ENCODE peak calls at places on chromosomes 2 and 18, in four cellular contexts. T is GM12878, U is K562, R is HepG2. H is an unnamed sample.

GRCh38 chr18:56559044-56559443 is 79.3 kb downstream of the TXNL1 start:
- DNase-seq in U (no peak), T (no peak), R (no peak), H (no peak)

GRCh38 chr2:20877944-20878343 is 55.0 kb upstream of the LDAH start:
- DNase-seq in T (no peak), R (no peak), U (no peak), H (no peak)

GRCh38 chr2:128577141-128577930 is 258.7 kb upstream of the HS6ST1 start:
- DNase-seq in R (no peak), T (no peak), U (no peak), H (no peak)

GRCh38 chr2:239019193-239019581 is 171.3 kb downstream of the TWIST2 start:
- DNase-seq in U (no peak), T (no peak), R (no peak), H (no peak)

GRCh38 chr2:71780162-71780561 is 326.8 kb downstream of the DYSF start:
- DNase-seq in U (no peak), R (no peak), T (no peak), H (no peak)

GRCh38 chr2:28338046-28338753 is 54.5 kb upstream of the FOSL2 start:
- DNase-seq in T (no peak), U (no peak), R (no peak), H (no peak)

GRCh38 chr2:128293870-128294455 is 24.7 kb downstream of the HS6ST1 start:
- DNase-seq in T (no peak), R (no peak), U (no peak), H (no peak)

GRCh38 chr2:99481941-99482340 is 7.9 kb downstream of the REV1 start:
- DNase-seq in R (peak), T (no peak), U (no peak), H (no peak)

GRCh38 chr2:146927080-146927714 is 917.6 kb upstream of the ACVR2A start:
- DNase-seq in R (peak), U (no peak), T (no peak), H (peak)

GRCh38 chr2:105052773-105053172 is 14.9 kb downstream of the MRPS9 start:
- DNase-seq in R (peak), T (no peak), U (peak), H (no peak)

GRCh38 chr2:156065912-156066311 is 266.6 kb downstream of the NR4A2 start:
- DNase-seq in T (no peak), U (peak), R (peak), H (no peak)

GRCh38 chr2:195861821-195862220 is 204.8 kb downstream of the SLC39A10 start:
- DNase-seq in U (no peak), T (no peak), R (no peak), H (no peak)

GRCh38 chr18:44546954-44547353 is 133.7 kb upstream of the SETBP1 start:
- DNase-seq in U (no peak), R (no peak), T (no peak), H (no peak)

GRCh38 chr2:160256511-160256910 is 56.4 kb upstream of the ITGB6 start:
- DNase-seq in T (no peak), R (no peak), U (no peak), H (no peak)

GRCh38 chr2:200662727-200663126 is 76.9 kb downstream of the AOX1 start:
- DNase-seq in U (no peak), R (peak), T (no peak), H (no peak)

GRCh38 chr2:1717129-1717528 is 27.2 kb downstream of the PXDN start:
- DNase-seq in U (no peak), T (no peak), R (no peak), H (no peak)

GRCh38 chr2:62149708-62150107 is 46.2 kb upstream of the B3GNT2 start:
- DNase-seq in U (peak), R (no peak), T (no peak), H (no peak)

GRCh38 chr2:8154270-8154669 is 527.6 kb upstream of the ID2 start:
- DNase-seq in U (no peak), T (no peak), R (no peak), H (no peak)

GRCh38 chr2:50143822-50144575 is 887.9 kb downstream of the NRXN1 start:
- DNase-seq in T (peak), U (peak), R (peak), H (no peak)

GRCh38 chr2:127657232-127657595 is 11.3 kb downstream of the GPR17 start:
- DNase-seq in R (no peak), U (no peak), T (no peak), H (no peak)

GRCh38 chr2:230512955-230513748 is 97.2 kb downstream of the SP100 start:
- DNase-seq in R (peak), U (no peak), T (no peak), H (no peak)

GRCh38 chr2:120815292-120815691 is 79.6 kb downstream of the GLI2 start:
- DNase-seq in U (no peak), R (no peak), T (no peak), H (no peak)

GRCh38 chr2:23414106-23414505 is 29.1 kb downstream of the KLHL29 start:
- DNase-seq in R (no peak), U (no peak), T (no peak), H (no peak)

GRCh38 chr2:191049728-191050639 is 36.0 kb upstream of the STAT1 start:
- DNase-seq in R (peak), U (no peak), T (peak), H (no peak)

GRCh38 chr2:97723156-97724072 is 10.0 kb downstream of the ZAP70 start:
- DNase-seq in R (no peak), U (no peak), T (no peak), H (no peak)

GRCh38 chr18:21191596-21192307 is 50.3 kb upstream of the GREB1L start:
- DNase-seq in U (peak), T (no peak), R (peak), H (peak)

GRCh38 chr2:61432990-61433389 is 37.9 kb downstream of the USP34 start:
- DNase-seq in U (no peak), R (no peak), T (no peak), H (no peak)

GRCh38 chr18:73408434-73408833 is 540.6 kb upstream of the NETO1 start:
- DNase-seq in U (no peak), R (no peak), T (no peak), H (peak)

GRCh38 chr2:236965021-236965840 is 120.5 kb upstream of the COPS8 start:
- DNase-seq in U (no peak), T (no peak), R (no peak), H (no peak)

GRCh38 chr18:26091047-26091630 is 726 bp upstream of the SS18 start:
- DNase-seq in U (peak), R (peak), T (peak), H (peak)

GRCh38 chr2:9037176-9037575 is 33.7 kb upstream of the MBOAT2 start:
- DNase-seq in T (no peak), U (no peak), R (no peak), H (no peak)

GRCh38 chr2:27752551-27753237 is 18.8 kb upstream of the MRPL33 start:
- DNase-seq in R (peak), T (no peak), U (peak), H (peak)

GRCh38 chr2:2667690-2668089 is 336.6 kb upstream of the MYT1L start:
- DNase-seq in U (no peak), R (no peak), T (no peak), H (no peak)

GRCh38 chr18:199214-199613 is 40.9 kb downstream of the USP14 start:
- DNase-seq in U (no peak), T (no peak), R (no peak), H (no peak)

GRCh38 chr2:206390181-206390580 is 53.2 kb upstream of the ADAM23 start:
- DNase-seq in T (no peak), U (no peak), R (no peak), H (no peak)

GRCh38 chr2:206396216-206396615 is 47.1 kb upstream of the ADAM23 start:
- DNase-seq in U (no peak), R (no peak), T (no peak), H (no peak)

GRCh38 chr2:206389164-206389563 is 54.2 kb upstream of the ADAM23 start:
- DNase-seq in U (no peak), R (no peak), T (no peak), H (no peak)

GRCh38 chr2:206392118-206392517 is 51.2 kb upstream of the ADAM23 start:
- DNase-seq in R (peak), U (peak), T (no peak), H (peak)
- TF ChIP-seq CBFB in R (no peak), U (no peak), T (no peak), H (no peak)

GRCh38 chr18:79467126-79467525 is 71.4 kb downstream of the NFATC1 start:
- DNase-seq in T (no peak), U (no peak), R (no peak), H (no peak)

GRCh38 chr18:79470547-79470946 is 74.8 kb downstream of the NFATC1 start:
- DNase-seq in T (no peak), U (no peak), R (no peak), H (no peak)

GRCh38 chr18:79469751-79470150 is 74.0 kb downstream of the NFATC1 start:
- DNase-seq in U (no peak), T (no peak), R (no peak), H (no peak)

GRCh38 chr18:79471048-79471447 is 75.3 kb downstream of the NFATC1 start:
- DNase-seq in T (no peak), U (no peak), R (no peak), H (no peak)

GRCh38 chr18:79469309-79469708 is 73.6 kb downstream of the NFATC1 start:
- DNase-seq in U (no peak), R (no peak), T (no peak), H (no peak)
- TF ChIP-seq NR2C2 in U (no peak), R (no peak), T (no peak), H (no peak)

GRCh38 chr18:24514439-24514838 is 54.0 kb downstream of the HRH4 start:
- DNase-seq in T (no peak), U (peak), R (peak), H (no peak)
- TF ChIP-seq CBFB in T (no peak), U (no peak), R (no peak), H (no peak)

DNA sequence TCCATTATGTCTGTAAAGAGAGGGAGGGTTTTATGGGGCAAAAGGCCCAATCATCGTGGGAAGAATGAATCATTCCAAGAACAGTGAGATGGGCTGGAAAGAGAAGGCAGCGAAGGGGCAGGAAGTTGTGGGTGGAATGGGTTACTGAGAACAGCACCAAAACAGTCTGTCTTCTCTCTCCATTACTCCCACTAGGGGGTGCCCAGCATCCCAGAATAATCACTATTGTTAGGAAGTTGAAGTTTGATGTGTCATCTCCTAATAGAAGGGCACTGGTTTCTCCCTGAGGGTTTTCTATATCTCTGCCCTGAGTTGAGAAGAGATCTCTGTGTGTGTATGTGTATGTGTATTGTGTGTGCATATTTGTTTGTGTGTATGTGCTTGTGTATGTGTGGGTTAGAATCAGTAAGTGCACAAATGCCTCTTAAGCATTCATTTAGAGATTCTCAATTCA is 76.6 kb upstream of the MAP4K3 start:
- DNase-seq in T (peak), U (peak), R (peak), H (peak)
- TF ChIP-seq NR2C2 in T (no peak), U (no peak), R (no peak), H (no peak)

DNA sequence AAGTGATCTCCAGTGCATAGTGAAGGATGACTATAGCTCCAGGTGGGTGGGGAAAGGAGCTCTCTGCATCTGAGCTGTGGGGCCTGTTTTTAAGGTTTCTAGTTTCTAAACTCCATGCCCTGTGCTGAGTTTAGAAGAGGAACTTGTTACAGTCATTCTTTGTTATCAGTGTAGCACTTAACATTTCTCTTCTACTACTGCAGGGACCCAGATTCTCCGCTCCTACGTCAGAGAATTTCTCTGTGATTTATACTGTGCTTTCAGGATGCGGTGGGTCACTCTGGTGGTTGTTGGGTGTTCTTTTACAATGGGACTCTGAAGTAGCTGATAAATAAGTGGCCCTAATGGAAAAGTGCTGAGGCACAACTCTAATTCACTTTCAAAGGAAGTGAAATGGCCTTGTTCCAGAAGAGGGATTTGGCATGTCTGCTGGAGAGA is 122.0 kb downstream of the WDSUB1 start:
- DNase-seq in T (no peak), U (no peak), R (no peak), H (no peak)
- TF ChIP-seq CBFB in T (no peak), U (no peak), R (no peak), H (no peak)

DNA sequence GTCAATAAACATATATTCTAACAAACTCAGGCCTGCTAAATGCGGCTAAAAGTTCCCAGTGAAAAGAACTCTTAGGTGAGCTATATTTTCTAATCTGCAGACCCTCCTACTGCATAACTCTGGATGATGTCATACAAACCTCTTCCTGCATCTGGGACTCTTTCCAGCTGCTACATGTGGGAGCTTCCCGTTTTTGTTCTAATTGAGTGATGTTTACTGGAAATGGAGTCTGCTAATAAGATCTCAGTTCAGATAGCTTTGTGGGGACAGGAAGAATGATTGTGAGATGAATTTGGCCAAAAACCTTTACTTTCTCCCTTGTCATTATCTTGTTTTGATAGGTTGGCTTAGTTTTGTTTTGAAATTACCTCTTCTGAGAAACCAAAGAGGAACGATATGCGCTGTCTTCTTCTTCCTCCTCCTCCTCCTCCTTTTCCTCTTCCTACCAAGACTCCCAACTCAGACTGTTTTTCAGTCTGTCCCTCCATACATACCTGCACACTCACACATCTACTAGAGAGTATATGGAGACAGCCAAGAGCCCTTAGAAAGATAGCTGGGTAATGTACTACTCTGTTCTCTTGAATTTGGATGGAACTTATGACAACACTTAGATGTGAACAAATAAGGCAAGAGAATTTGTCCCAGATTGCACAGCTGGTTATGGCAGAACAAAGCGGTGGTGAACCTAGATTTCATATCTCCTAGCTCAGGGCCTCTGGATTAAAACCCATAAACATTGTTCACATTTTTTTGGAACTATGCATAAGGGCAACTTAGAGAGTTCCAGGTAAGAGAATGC is 39.8 kb upstream of the AAK1 start:
- DNase-seq in T (no peak), U (peak), R (peak), H (no peak)
- TF ChIP-seq NR2C2 in T (no peak), U (no peak), R (no peak), H (no peak)

GRCh38 chr2:227761734-227762476 is 16.2 kb downstream of the SCYGR8 start:
- DNase-seq in U (no peak), T (no peak), R (peak), H (no peak)
- TF ChIP-seq CBFB in U (no peak), T (no peak), R (no peak), H (no peak)

GRCh38 chr2:74003494-74004211 is 18.9 kb downstream of the TET3 start:
- DNase-seq in U (peak), R (no peak), T (no peak), H (no peak)
- TF ChIP-seq NR2C2 in U (no peak), R (no peak), T (no peak), H (no peak)

GRCh38 chr2:137696916-137697315 is 267.4 kb upstream of the HNMT start:
- DNase-seq in T (no peak), R (no peak), U (no peak), H (no peak)

GRCh38 chr2:137689549-137689948 is 274.7 kb upstream of the HNMT start:
- DNase-seq in U (no peak), T (no peak), R (no peak), H (no peak)

GRCh38 chr2:137693521-137693920 is 270.8 kb upstream of the HNMT start:
- DNase-seq in U (no peak), T (no peak), R (no peak), H (no peak)
- TF ChIP-seq CBFB in U (no peak), T (no peak), R (no peak), H (no peak)

H was measured in WTC11.